ENCODE peak calls at places on chromosomes 4 and X, in nine cellular contexts. One of them, this sample, is unnamed.

GRCh38 chr4:99715286-99715685 is 57.7 kb upstream of the C4orf54 start:
- DNase-seq in GM12878: no peak
- DNase-seq in stomach: no peak
- DNase-seq in esophagus muscularis mucosa: no peak
- DNase-seq in Caco-2: no peak
- DNase-seq in body of pancreas: no peak
- DNase-seq in mucosa of descending colon: no peak
- DNase-seq in IMR-90: no peak
- DNase-seq in SJSA1: no peak
- DNase-seq in this sample: no peak

GRCh38 chr4:83152771-83153170 is 38.2 kb upstream of the PLAC8 start:
- DNase-seq in GM12878: no peak
- DNase-seq in Caco-2: no peak
- DNase-seq in esophagus muscularis mucosa: no peak
- DNase-seq in mucosa of descending colon: no peak
- DNase-seq in stomach: no peak
- DNase-seq in IMR-90: no peak
- DNase-seq in body of pancreas: no peak
- DNase-seq in SJSA1: no peak
- DNase-seq in this sample: no peak

GRCh38 chr4:80142396-80143304 is 54.7 kb upstream of the PRDM8 start:
- DNase-seq in SJSA1: no peak
- DNase-seq in GM12878: no peak
- DNase-seq in body of pancreas: no peak
- DNase-seq in esophagus muscularis mucosa: no peak
- DNase-seq in mucosa of descending colon: no peak
- DNase-seq in IMR-90: no peak
- DNase-seq in Caco-2: no peak
- DNase-seq in stomach: no peak
- DNase-seq in this sample: no peak

GRCh38 chrX:150572206-150572605 is 3.8 kb downstream of the MTM1 start:
- DNase-seq in Caco-2: no peak
- DNase-seq in esophagus muscularis mucosa: no peak
- DNase-seq in body of pancreas: no peak
- DNase-seq in mucosa of descending colon: no peak
- DNase-seq in SJSA1: no peak
- DNase-seq in stomach: no peak
- DNase-seq in GM12878: no peak
- DNase-seq in IMR-90: no peak
- DNase-seq in this sample: no peak

GRCh38 chrX:28752330-28752729 is 165.1 kb downstream of the IL1RAPL1 start:
- DNase-seq in SJSA1: no peak
- DNase-seq in mucosa of descending colon: no peak
- DNase-seq in body of pancreas: no peak
- DNase-seq in stomach: no peak
- DNase-seq in GM12878: no peak
- DNase-seq in IMR-90: no peak
- DNase-seq in esophagus muscularis mucosa: no peak
- DNase-seq in Caco-2: no peak
- DNase-seq in this sample: no peak

GRCh38 chr4:6331018-6331417 is 61.4 kb downstream of the WFS1 start:
- DNase-seq in stomach: no peak
- DNase-seq in esophagus muscularis mucosa: no peak
- DNase-seq in Caco-2: no peak
- DNase-seq in SJSA1: no peak
- DNase-seq in mucosa of descending colon: no peak
- DNase-seq in GM12878: no peak
- DNase-seq in IMR-90: peak; percentile 20
- DNase-seq in body of pancreas: peak; percentile 47
- DNase-seq in this sample: peak; percentile 23

GRCh38 chr4:125070869-125071268 is 243.9 kb upstream of the FAT4 start:
- DNase-seq in SJSA1: no peak
- DNase-seq in stomach: no peak
- DNase-seq in GM12878: no peak
- DNase-seq in mucosa of descending colon: no peak
- DNase-seq in esophagus muscularis mucosa: no peak
- DNase-seq in IMR-90: no peak
- DNase-seq in Caco-2: peak; percentile 3
- DNase-seq in body of pancreas: peak; percentile 20
- DNase-seq in this sample: no peak

GRCh38 chr4:163111588-163111987 is 55.1 kb downstream of the NAF1 start:
- DNase-seq in body of pancreas: no peak
- DNase-seq in esophagus muscularis mucosa: no peak
- DNase-seq in SJSA1: no peak
- DNase-seq in stomach: no peak
- DNase-seq in mucosa of descending colon: no peak
- DNase-seq in GM12878: no peak
- DNase-seq in Caco-2: no peak
- DNase-seq in IMR-90: peak; percentile 26
- DNase-seq in this sample: no peak

GRCh38 chr4:15691346-15692140 is 9.9 kb downstream of the FAM200B start:
- DNase-seq in SJSA1: peak; percentile 55
- DNase-seq in Caco-2: no peak
- DNase-seq in body of pancreas: no peak
- DNase-seq in GM12878: no peak
- DNase-seq in mucosa of descending colon: no peak
- DNase-seq in stomach: no peak
- DNase-seq in esophagus muscularis mucosa: no peak
- DNase-seq in IMR-90: peak; percentile 87
- DNase-seq in this sample: no peak

GRCh38 chrX:150036181-150036580 is 97.9 kb upstream of the EOLA2 start:
- DNase-seq in IMR-90: peak; percentile 70
- DNase-seq in SJSA1: peak; percentile 80
- DNase-seq in mucosa of descending colon: no peak
- DNase-seq in stomach: no peak
- DNase-seq in body of pancreas: peak; percentile 19
- DNase-seq in Caco-2: no peak
- DNase-seq in esophagus muscularis mucosa: no peak
- DNase-seq in GM12878: no peak
- DNase-seq in this sample: peak; percentile 8

GRCh38 chr4:83961575-83961974 is 425.7 kb downstream of the GPAT3 start:
- DNase-seq in body of pancreas: no peak
- DNase-seq in Caco-2: peak; percentile 3
- DNase-seq in SJSA1: no peak
- DNase-seq in mucosa of descending colon: no peak
- DNase-seq in IMR-90: peak; percentile 23
- DNase-seq in esophagus muscularis mucosa: no peak
- DNase-seq in stomach: no peak
- DNase-seq in GM12878: no peak
- DNase-seq in this sample: no peak

GRCh38 chrX:69133561-69134542 is 31.4 kb downstream of the PJA1 start:
- DNase-seq in IMR-90: peak; percentile 69
- DNase-seq in mucosa of descending colon: no peak
- DNase-seq in GM12878: no peak
- DNase-seq in esophagus muscularis mucosa: no peak
- DNase-seq in Caco-2: peak; percentile 67
- DNase-seq in body of pancreas: no peak
- DNase-seq in stomach: no peak
- DNase-seq in SJSA1: peak; percentile 50
- DNase-seq in this sample: no peak

GRCh38 chr4:87032884-87033533 is 98.2 kb downstream of the AFF1 start:
- DNase-seq in stomach: no peak
- DNase-seq in mucosa of descending colon: no peak
- DNase-seq in IMR-90: peak; percentile 83
- DNase-seq in SJSA1: no peak
- DNase-seq in GM12878: no peak
- DNase-seq in esophagus muscularis mucosa: peak; percentile 26
- DNase-seq in Caco-2: no peak
- DNase-seq in body of pancreas: no peak
- DNase-seq in this sample: no peak

GRCh38 chr4:145956288-145956890 is 17.8 kb upstream of the ZNF827 start:
- DNase-seq in body of pancreas: peak; percentile 47
- DNase-seq in GM12878: no peak
- DNase-seq in stomach: no peak
- DNase-seq in SJSA1: peak; percentile 52
- DNase-seq in IMR-90: peak; percentile 40
- DNase-seq in esophagus muscularis mucosa: no peak
- DNase-seq in Caco-2: peak; percentile 52
- DNase-seq in mucosa of descending colon: no peak
- DNase-seq in this sample: peak; percentile 30

GRCh38 chrX:13293700-13294099 is 26.2 kb downstream of the ATXN3L start:
- DNase-seq in IMR-90: no peak
- DNase-seq in mucosa of descending colon: no peak
- DNase-seq in GM12878: no peak
- DNase-seq in body of pancreas: no peak
- DNase-seq in stomach: no peak
- DNase-seq in esophagus muscularis mucosa: no peak
- DNase-seq in SJSA1: no peak
- DNase-seq in Caco-2: no peak
- DNase-seq in this sample: no peak

GRCh38 chrX:11665144-11666040 is at the start of gene ARHGAP6:
- DNase-seq in SJSA1: peak; percentile 43
- DNase-seq in Caco-2: no peak
- DNase-seq in esophagus muscularis mucosa: no peak
- DNase-seq in stomach: no peak
- DNase-seq in mucosa of descending colon: peak; percentile 31
- DNase-seq in body of pancreas: peak; percentile 11
- DNase-seq in IMR-90: peak; percentile 20
- DNase-seq in GM12878: no peak
- DNase-seq in this sample: peak; percentile 26

GRCh38 chr4:173332963-173333657 is 1.0 kb downstream of the HMGB2 start:
- DNase-seq in GM12878: no peak
- DNase-seq in esophagus muscularis mucosa: no peak
- DNase-seq in mucosa of descending colon: no peak
- DNase-seq in stomach: no peak
- DNase-seq in IMR-90: peak; percentile 1
- DNase-seq in SJSA1: no peak
- DNase-seq in body of pancreas: peak; percentile 24
- DNase-seq in Caco-2: peak; percentile 12
- DNase-seq in this sample: no peak
- H3K4me1 ChIP-seq in GM12878: peaks cover 6% of the 10 kb centered on the region
- H3K4me1 ChIP-seq in esophagus muscularis mucosa: peaks cover 14% of the 10 kb centered on the region
- H3K4me1 ChIP-seq in mucosa of descending colon: peaks cover 13% of the 10 kb centered on the region
- H3K4me1 ChIP-seq in stomach: peaks cover 27% of the 10 kb centered on the region
- H3K4me1 ChIP-seq in IMR-90: no peaks in the 10 kb centered on the region
- H3K4me1 ChIP-seq in SJSA1: peaks cover 30% of the 10 kb centered on the region
- H3K4me1 ChIP-seq in body of pancreas: peaks cover 20% of the 10 kb centered on the region
- H3K4me1 ChIP-seq in Caco-2: peaks cover 14% of the 10 kb centered on the region
- H3K4me1 ChIP-seq in this sample: peaks cover 17% of the 10 kb centered on the region

GRCh38 chr4:113905301-113905700 is 74.1 kb downstream of the ARSJ start:
- DNase-seq in body of pancreas: no peak
- DNase-seq in esophagus muscularis mucosa: no peak
- DNase-seq in SJSA1: no peak
- DNase-seq in Caco-2: no peak
- DNase-seq in stomach: no peak
- DNase-seq in IMR-90: no peak
- DNase-seq in mucosa of descending colon: no peak
- DNase-seq in GM12878: no peak
- DNase-seq in this sample: no peak
- H3K4me1 ChIP-seq in body of pancreas: peaks cover 16% of the 10 kb centered on the region
- H3K4me1 ChIP-seq in esophagus muscularis mucosa: no peaks in the 10 kb centered on the region
- H3K4me1 ChIP-seq in SJSA1: no peaks in the 10 kb centered on the region
- H3K4me1 ChIP-seq in Caco-2: peaks cover 9% of the 10 kb centered on the region
- H3K4me1 ChIP-seq in stomach: peaks cover 10% of the 10 kb centered on the region
- H3K4me1 ChIP-seq in IMR-90: peaks cover 3% of the 10 kb centered on the region
- H3K4me1 ChIP-seq in mucosa of descending colon: no peaks in the 10 kb centered on the region
- H3K4me1 ChIP-seq in GM12878: no peaks in the 10 kb centered on the region
- H3K4me1 ChIP-seq in this sample: no peaks in the 10 kb centered on the region

GRCh38 chr4:1762264-1763010 is 30.7 kb upstream of the FGFR3 start:
- DNase-seq in mucosa of descending colon: no peak
- DNase-seq in esophagus muscularis mucosa: no peak
- DNase-seq in SJSA1: no peak
- DNase-seq in Caco-2: no peak
- DNase-seq in GM12878: no peak
- DNase-seq in IMR-90: no peak
- DNase-seq in stomach: no peak
- DNase-seq in body of pancreas: no peak
- DNase-seq in this sample: no peak

GRCh38 chr4:1763070-1763549 is 30.0 kb upstream of the FGFR3 start:
- DNase-seq in Caco-2: no peak
- DNase-seq in body of pancreas: no peak
- DNase-seq in SJSA1: no peak
- DNase-seq in GM12878: no peak
- DNase-seq in IMR-90: no peak
- DNase-seq in mucosa of descending colon: no peak
- DNase-seq in esophagus muscularis mucosa: no peak
- DNase-seq in stomach: no peak
- DNase-seq in this sample: no peak

GRCh38 chr4:1760521-1761001 is 32.5 kb upstream of the FGFR3 start:
- DNase-seq in mucosa of descending colon: no peak
- DNase-seq in stomach: no peak
- DNase-seq in SJSA1: no peak
- DNase-seq in IMR-90: no peak
- DNase-seq in Caco-2: no peak
- DNase-seq in GM12878: no peak
- DNase-seq in esophagus muscularis mucosa: no peak
- DNase-seq in body of pancreas: no peak
- DNase-seq in this sample: no peak

GRCh38 chr4:1759818-1760223 is 33.3 kb upstream of the FGFR3 start:
- DNase-seq in stomach: no peak
- DNase-seq in mucosa of descending colon: no peak
- DNase-seq in body of pancreas: no peak
- DNase-seq in IMR-90: no peak
- DNase-seq in SJSA1: no peak
- DNase-seq in esophagus muscularis mucosa: no peak
- DNase-seq in Caco-2: no peak
- DNase-seq in GM12878: no peak
- DNase-seq in this sample: no peak

GRCh38 chr4:1761130-1761688 is 31.9 kb upstream of the FGFR3 start:
- DNase-seq in IMR-90: no peak
- DNase-seq in Caco-2: no peak
- DNase-seq in mucosa of descending colon: no peak
- DNase-seq in SJSA1: no peak
- DNase-seq in body of pancreas: no peak
- DNase-seq in esophagus muscularis mucosa: no peak
- DNase-seq in stomach: no peak
- DNase-seq in GM12878: no peak
- DNase-seq in this sample: no peak
- H3K4me1 ChIP-seq in IMR-90: peaks cover 4% of the 10 kb centered on the region
- H3K4me1 ChIP-seq in Caco-2: peaks cover 22% of the 10 kb centered on the region
- H3K4me1 ChIP-seq in mucosa of descending colon: peaks cover 13% of the 10 kb centered on the region
- H3K4me1 ChIP-seq in SJSA1: peaks cover 4% of the 10 kb centered on the region
- H3K4me1 ChIP-seq in body of pancreas: peaks cover 39% of the 10 kb centered on the region
- H3K4me1 ChIP-seq in esophagus muscularis mucosa: peaks cover 7% of the 10 kb centered on the region
- H3K4me1 ChIP-seq in stomach: peaks cover 18% of the 10 kb centered on the region
- H3K4me1 ChIP-seq in GM12878: no peaks in the 10 kb centered on the region
- H3K4me1 ChIP-seq in this sample: peaks cover 14% of the 10 kb centered on the region

DNA sequence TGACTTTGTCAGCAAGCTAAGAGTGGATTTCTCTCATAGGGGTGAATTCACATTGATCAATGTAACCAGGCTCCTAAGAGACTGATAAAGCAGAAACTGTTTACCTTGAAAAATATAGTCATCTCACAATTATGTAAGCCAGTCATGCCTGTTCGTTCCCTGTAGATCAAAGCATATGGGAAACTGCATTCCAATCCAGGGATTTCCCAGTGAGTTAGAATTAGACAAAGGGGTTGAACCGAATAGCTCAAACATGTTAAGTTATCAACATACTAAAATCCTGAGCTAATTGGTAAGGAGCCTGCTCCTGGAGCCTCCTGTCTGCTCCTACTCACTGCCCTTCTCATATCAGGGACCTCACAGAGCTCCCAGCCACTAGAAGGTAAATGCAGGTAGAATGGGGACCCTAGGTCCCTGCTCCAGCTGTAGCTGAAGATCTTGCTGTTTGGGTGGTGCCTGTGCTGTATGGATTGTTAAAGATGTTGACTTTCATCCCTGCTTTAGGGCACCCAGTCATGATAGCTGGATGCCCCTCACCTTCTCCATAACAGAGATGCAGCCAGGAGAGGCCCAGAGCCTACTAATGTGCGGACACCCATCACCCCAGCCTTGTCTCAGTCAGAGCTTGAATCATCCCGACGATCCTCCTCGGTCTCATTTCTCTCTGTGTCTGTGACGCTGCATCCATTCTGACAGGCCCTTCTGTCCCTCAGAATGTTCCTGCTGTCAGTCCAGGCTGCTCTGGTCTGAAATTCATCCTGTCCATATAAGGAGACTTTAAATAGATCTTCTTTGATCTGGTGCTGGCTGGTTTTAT is 341.6 kb upstream of the GATB start:
- DNase-seq in GM12878: no peak
- DNase-seq in stomach: no peak
- DNase-seq in body of pancreas: no peak
- DNase-seq in esophagus muscularis mucosa: peak; percentile 88
- DNase-seq in SJSA1: no peak
- DNase-seq in IMR-90: peak; percentile 92
- DNase-seq in Caco-2: peak; percentile 50
- DNase-seq in mucosa of descending colon: no peak
- DNase-seq in this sample: no peak
- H3K4me1 ChIP-seq in GM12878: peaks cover 8% of the 10 kb centered on the region
- H3K4me1 ChIP-seq in stomach: no peaks in the 10 kb centered on the region
- H3K4me1 ChIP-seq in body of pancreas: no peaks in the 10 kb centered on the region
- H3K4me1 ChIP-seq in esophagus muscularis mucosa: peaks cover 9% of the 10 kb centered on the region
- H3K4me1 ChIP-seq in SJSA1: peaks cover 20% of the 10 kb centered on the region
- H3K4me1 ChIP-seq in IMR-90: peaks cover 9% of the 10 kb centered on the region
- H3K4me1 ChIP-seq in Caco-2: peaks cover 59% of the 10 kb centered on the region
- H3K4me1 ChIP-seq in mucosa of descending colon: no peaks in the 10 kb centered on the region
- H3K4me1 ChIP-seq in this sample: peaks cover 22% of the 10 kb centered on the region